ENCODE peak calls at places on chromosome X, in ten cellular contexts. E is astrocyte of the cerebellum; J is C1 segment of cervical spinal cord; Q is activated CD4-positive, alpha-beta T cell treated with anti-CD3 and anti-CD28 coated beads for 1 hour; B is NCI-H2081; W is lower lobe of right lung; Z is stimulated activated CD4-positive, alpha-beta T cell treated with anti-CD3 and anti-CD28 coated beads, Interleukin-15, amount 100 ng/mL, for 1 hour; R is LoVo; I is ovary; Y is caudate nucleus. S is an unnamed sample.

GRCh38 chrX:40278340-40279090 is 180.8 kb upstream of the BCOR start:
- DNase-seq in E (no peak), J (no peak), Q (peak), B (no peak), W (no peak), Z (peak), R (no peak), I (no peak), Y (no peak), S (peak)

GRCh38 chrX:574830-575229 is 55.8 kb upstream of the SHOX start:
- DNase-seq in E (no peak), J (no peak), Q (no peak), B (no peak), W (no peak), Z (no peak), R (no peak), I (no peak), Y (no peak), S (no peak)

GRCh38 chrX:44152867-44153266 is 179.7 kb upstream of the NDP start:
- DNase-seq in E (no peak), J (no peak), Q (no peak), B (no peak), W (no peak), Z (no peak), R (no peak), I (no peak), Y (no peak), S (no peak)

GRCh38 chrX:23811135-23811781 is 28.3 kb downstream of the SAT1 start:
- DNase-seq in E (no peak), J (no peak), Q (no peak), B (no peak), W (peak), Z (no peak), R (no peak), I (no peak), Y (peak), S (no peak)

GRCh38 chrX:47501226-47502071 is 18.4 kb upstream of the ZNF41 start:
- DNase-seq in E (no peak), J (no peak), Q (no peak), B (no peak), W (no peak), Z (no peak), R (peak), I (no peak), Y (no peak), S (peak)

GRCh38 chrX:7214251-7214650 is 66.3 kb upstream of the PUDP start:
- DNase-seq in E (no peak), J (no peak), Q (no peak), B (no peak), W (no peak), Z (no peak), R (no peak), I (no peak), Y (no peak), S (no peak)

GRCh38 chrX:154457491-154458115 is 478 bp upstream of the PLXNA3 start:
- DNase-seq in E (no peak), J (no peak), Q (no peak), B (no peak), W (peak), Z (peak), R (peak), I (peak), Y (no peak), S (peak)

GRCh38 chrX:997631-998137 is 214.8 kb downstream of the CRLF2 start:
- DNase-seq in E (no peak), J (no peak), Q (no peak), B (no peak), W (no peak), Z (no peak), R (no peak), I (no peak), Y (no peak), S (no peak)

GRCh38 chrX:150856101-150856500 is 42.4 kb downstream of the CD99L2 start:
- DNase-seq in E (no peak), J (no peak), Q (no peak), B (no peak), W (no peak), Z (no peak), R (no peak), I (no peak), Y (no peak), S (no peak)